ENCODE peak calls at places on chromosomes 5 and 9, in six cellular contexts. A is HCEC 1CT; C is HT-29; O is posterior cingulate gyrus; Y is HFF-Myc; K is CD8-positive, alpha-beta T cell. T is an unnamed sample.

GRCh38 chr5:140806834-140807775 is at the start of gene PCDHA4:
- DNase-seq in A (no peak), C (no peak), O (peak), Y (no peak), K (no peak), T (no peak)

GRCh38 chr5:166957763-166958162 is 1333.7 kb upstream of the WWC1 start:
- DNase-seq in A (no peak), C (no peak), O (no peak), Y (no peak), K (no peak), T (peak)

GRCh38 chr9:124003636-124004349 is 7.8 kb upstream of the LHX2 start:
- DNase-seq in A (no peak), C (no peak), O (no peak), Y (no peak), K (no peak), T (no peak)

GRCh38 chr5:153400931-153401330 is 89.5 kb upstream of the GRIA1 start:
- DNase-seq in A (peak), C (no peak), O (no peak), Y (no peak), K (no peak), T (no peak)

GRCh38 chr5:55997742-55998351 is 3.1 kb upstream of the IL6ST start:
- DNase-seq in A (peak), C (no peak), O (no peak), Y (no peak), K (no peak), T (peak)

GRCh38 chr5:109697339-109697738 is 7.6 kb downstream of the MAN2A1 start:
- DNase-seq in A (peak), C (no peak), O (no peak), Y (no peak), K (no peak), T (no peak)

GRCh38 chr5:56305001-56305400 is 71.9 kb upstream of the ANKRD55 start:
- DNase-seq in A (no peak), C (no peak), O (no peak), Y (peak), K (no peak), T (no peak)

GRCh38 chr9:134375430-134376385 is 49.5 kb downstream of the RXRA start:
- DNase-seq in A (no peak), C (peak), O (no peak), Y (no peak), K (no peak), T (no peak)

GRCh38 chr5:179549973-179550510 is 312 bp upstream of the RUFY1 start:
- DNase-seq in A (no peak), C (peak), O (peak), Y (no peak), K (no peak), T (no peak)

GRCh38 chr9:69085523-69086283 is 50.2 kb downstream of the FXN start:
- DNase-seq in A (peak), C (peak), O (no peak), Y (no peak), K (no peak), T (no peak)

GRCh38 chr5:95669540-95669939 is 13.3 kb downstream of the SPATA9 start:
- DNase-seq in A (peak), C (no peak), O (peak), Y (no peak), K (no peak), T (no peak)

GRCh38 chr9:129143461-129143927 is 32.3 kb downstream of the PTPA start:
- DNase-seq in A (peak), C (no peak), O (no peak), Y (no peak), K (no peak), T (peak)

GRCh38 chr9:15221746-15222145 is 85.3 kb downstream of the TTC39B start:
- DNase-seq in A (peak), C (no peak), O (no peak), Y (no peak), K (no peak), T (no peak)

GRCh38 chr9:103397868-103398600 is 402.9 kb downstream of the CYLC2 start:
- DNase-seq in A (peak), C (peak), O (no peak), Y (no peak), K (peak), T (peak)

GRCh38 chr9:131657890-131658752 is 81.8 kb downstream of the RAPGEF1 start:
- DNase-seq in A (peak), C (peak), O (no peak), Y (peak), K (no peak), T (peak)

GRCh38 chr9:112050544-112051475 is 124.3 kb downstream of the SUSD1 start:
- DNase-seq in A (peak), C (no peak), O (no peak), Y (peak), K (no peak), T (no peak)

GRCh38 chr5:128362398-128362797 is 175.6 kb downstream of the FBN2 start:
- DNase-seq in A (no peak), C (no peak), O (no peak), Y (no peak), K (no peak), T (no peak)

GRCh38 chr9:31733166-31733565 is 651.3 kb upstream of the ACO1 start:
- DNase-seq in A (no peak), C (no peak), O (no peak), Y (no peak), K (no peak), T (no peak)

GRCh38 chr5:55557123-55557522 is 22.4 kb upstream of the PLPP1 start:
- DNase-seq in A (no peak), C (no peak), O (no peak), Y (no peak), K (no peak), T (no peak)

GRCh38 chr9:8365029-8365428 is 565.5 kb upstream of the DMAC1 start:
- DNase-seq in A (no peak), C (no peak), O (no peak), Y (no peak), K (no peak), T (no peak)

GRCh38 chr5:107321906-107322305 is 348.8 kb downstream of the EFNA5 start:
- DNase-seq in A (no peak), C (no peak), O (no peak), Y (no peak), K (no peak), T (no peak)

GRCh38 chr5:9265391-9266287 is 280.2 kb downstream of the SEMA5A start:
- DNase-seq in A (peak), C (no peak), O (no peak), Y (peak), K (no peak), T (peak)

GRCh38 chr9:88355166-88355565 is 33.1 kb upstream of the SPIN1 start:
- DNase-seq in A (peak), C (no peak), O (no peak), Y (no peak), K (no peak), T (peak)

GRCh38 chr5:154937186-154937717 is 759 bp downstream of the GEMIN5 start:
- DNase-seq in A (no peak), C (no peak), O (no peak), Y (no peak), K (no peak), T (peak)

GRCh38 chr5:32233696-32234447 is 59.8 kb upstream of the GOLPH3 start:
- DNase-seq in A (peak), C (peak), O (no peak), Y (no peak), K (no peak), T (no peak)

GRCh38 chr9:16704096-16704488 is 166.4 kb downstream of the BNC2 start:
- DNase-seq in A (peak), C (no peak), O (no peak), Y (no peak), K (no peak), T (no peak)

GRCh38 chr5:134547579-134547978 is 22.1 kb downstream of the JADE2 start:
- DNase-seq in A (peak), C (no peak), O (peak), Y (peak), K (no peak), T (no peak)

GRCh38 chr9:19122490-19123042 is 4.7 kb downstream of the PLIN2 start:
- DNase-seq in A (peak), C (no peak), O (no peak), Y (no peak), K (no peak), T (no peak)

GRCh38 chr5:137758121-137758520 is 4.0 kb upstream of the HNRNPA0 start:
- DNase-seq in A (no peak), C (no peak), O (no peak), Y (no peak), K (no peak), T (no peak)

T was measured in SW480.